ENCODE peak calls at places on chromosomes 2 and 18, in six cellular contexts. F is breast epithelium, Y is cardiac fibroblast, K is body of pancreas, Z is HepG2, G is upper lobe of right lung. D is an unnamed sample.
A peak's percentile ranks its signal among the peaks of the same experiment; 100 is the strongest.

GRCh38 chr2:165440367-165440766 is 29.1 kb upstream of the CSRNP3 start:
- DNase-seq in F (no peak), Y (peak; percentile 90), K (no peak), Z (no peak), G (no peak), D (no peak)

GRCh38 chr2:164287041-164287440 is 334.2 kb downstream of the GRB14 start:
- DNase-seq in F (no peak), Y (no peak), K (no peak), Z (no peak), G (no peak), D (no peak)

GRCh38 chr2:237861875-237862527 is 2.6 kb downstream of the RAMP1 start:
- DNase-seq in F (no peak), Y (no peak), K (no peak), Z (no peak), G (peak; percentile 9), D (no peak)

GRCh38 chr2:129006135-129006885 is 687.6 kb upstream of the HS6ST1 start:
- DNase-seq in F (no peak), Y (no peak), K (no peak), Z (no peak), G (no peak), D (no peak)

GRCh38 chr18:50218432-50219197 is 23.7 kb upstream of the MYO5B start:
- DNase-seq in F (no peak), Y (peak; percentile 37), K (peak; percentile 53), Z (peak; percentile 45), G (no peak), D (no peak)

GRCh38 chr2:239858179-239858578 is 167.0 kb downstream of the NDUFA10 start:
- DNase-seq in F (no peak), Y (peak; percentile 8), K (no peak), Z (no peak), G (no peak), D (no peak)

GRCh38 chr2:103161456-103162289 is 399.8 kb downstream of the TMEM182 start:
- DNase-seq in F (no peak), Y (peak; percentile 61), K (peak; percentile 26), Z (peak; percentile 62), G (no peak), D (no peak)

GRCh38 chr2:37982847-37983246 is 57.8 kb downstream of the RMDN2 start:
- DNase-seq in F (no peak), Y (no peak), K (no peak), Z (no peak), G (no peak), D (no peak)

GRCh38 chr2:19124135-19124534 is 234.3 kb downstream of the OSR1 start:
- DNase-seq in F (no peak), Y (peak; percentile 42), K (no peak), Z (no peak), G (no peak), D (peak; percentile 31)

GRCh38 chr2:218998414-218999002 is 5.3 kb upstream of the CRYBA2 start:
- DNase-seq in F (no peak), Y (no peak), K (no peak), Z (no peak), G (no peak), D (no peak)

GRCh38 chr2:218995561-218995960 is 2.3 kb upstream of the CRYBA2 start:
- DNase-seq in F (no peak), Y (no peak), K (no peak), Z (no peak), G (no peak), D (no peak)

GRCh38 chr2:218997730-218998129 is 4.5 kb upstream of the CRYBA2 start:
- DNase-seq in F (no peak), Y (no peak), K (no peak), Z (no peak), G (no peak), D (no peak)

GRCh38 chr2:218996937-218997336 is 3.7 kb upstream of the CRYBA2 start:
- DNase-seq in F (no peak), Y (no peak), K (peak; percentile 59), Z (no peak), G (no peak), D (no peak)

DNA sequence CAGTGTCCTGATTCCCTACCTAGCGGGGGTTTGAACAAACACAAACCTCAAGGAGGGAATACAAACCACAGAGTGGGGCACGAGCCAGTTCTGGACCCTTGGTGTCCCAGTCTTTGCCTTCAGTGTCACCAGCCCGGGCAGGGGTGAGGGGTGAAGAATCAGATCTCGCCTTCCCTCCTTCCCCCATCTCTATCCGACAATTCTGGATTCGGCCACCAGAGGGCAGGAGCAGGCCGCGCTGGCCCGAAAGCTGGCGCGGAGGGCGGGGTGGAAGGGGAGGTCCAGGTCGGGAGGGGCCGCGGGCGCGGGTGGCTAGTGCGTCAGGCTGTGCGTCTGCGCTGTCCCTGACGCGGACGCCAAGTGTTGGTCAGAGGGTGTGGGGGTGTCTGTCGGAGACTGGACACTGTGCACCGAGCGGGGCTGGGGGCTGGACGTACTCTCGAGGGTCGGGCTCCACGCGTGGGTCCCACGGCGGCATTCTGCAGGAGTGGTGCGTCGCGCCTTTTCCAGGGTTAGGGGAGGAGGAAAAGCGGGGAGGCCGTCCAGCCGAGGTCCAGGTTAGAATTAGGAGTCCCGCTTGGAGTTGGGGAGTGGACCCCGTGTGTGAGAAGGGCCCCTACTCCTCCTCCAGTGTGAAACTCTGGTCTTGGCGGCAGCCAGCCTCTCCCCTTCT is 2.9 kb upstream of the CRYBA2 start:
- DNase-seq in F (peak; percentile 90), Y (peak; percentile 86), K (peak; percentile 96), Z (peak; percentile 58), G (peak; percentile 94), D (peak; percentile 84)
- H3K4me3 ChIP-seq in F (peak overlapping the region; percentile 67), Y (peak overlapping the region; percentile 49), K (no peak overlapping the region), Z (peak overlapping the region; percentile 64), G (peak overlapping the region; percentile 44), D (no peak overlapping the region)

GRCh38 chr2:207143131-207143473 is 22.6 kb downstream of the KLF7 start:
- DNase-seq in F (no peak), Y (no peak), K (no peak), Z (no peak), G (no peak), D (no peak)
- H3K4me3 ChIP-seq in F (peak overlapping the region; percentile 48), Y (peak overlapping the region; percentile 27), K (no peak overlapping the region), Z (no peak overlapping the region), G (peak overlapping the region; percentile 12), D (peak overlapping the region; percentile 15)

GRCh38 chr2:234290196-234290595 is 206.7 kb downstream of the ARL4C start:
- DNase-seq in F (no peak), Y (no peak), K (no peak), Z (no peak), G (no peak), D (no peak)
- H3K4me3 ChIP-seq in F (no peak overlapping the region), Y (no peak overlapping the region), K (no peak overlapping the region), Z (no peak overlapping the region), G (no peak overlapping the region), D (no peak overlapping the region)

DNA sequence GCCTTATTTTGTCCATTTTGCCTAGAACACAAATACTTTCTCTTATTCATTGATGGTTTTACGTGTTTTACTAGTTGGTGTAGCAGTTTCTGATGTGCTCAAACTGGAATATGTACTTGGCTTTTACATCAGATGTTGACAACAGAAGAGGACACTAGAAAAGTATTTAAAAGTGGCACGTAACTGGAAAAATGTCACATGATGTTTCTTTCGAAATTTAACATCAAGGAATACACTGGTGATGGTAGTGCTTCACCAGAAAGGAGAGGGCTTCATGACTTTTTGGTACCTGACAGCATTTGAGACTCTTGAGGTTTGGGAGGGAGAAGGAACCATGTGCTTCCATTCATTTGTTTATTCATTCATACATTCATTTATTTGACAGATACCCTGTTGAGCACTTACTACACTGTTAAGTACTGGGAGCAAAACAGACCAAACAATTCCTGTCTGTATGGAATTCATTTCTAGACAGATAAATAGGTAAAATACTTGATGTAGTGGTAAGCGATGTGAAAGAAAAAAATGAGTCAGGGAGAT is 1.5 kb downstream of the GIGYF2 start:
- DNase-seq in F (no peak), Y (peak; percentile 9), K (no peak), Z (no peak), G (no peak), D (no peak)
- H3K4me3 ChIP-seq in F (peak overlapping the region; percentile 88), Y (peak overlapping the region; percentile 80), K (peak overlapping the region; percentile 98), Z (peak overlapping the region; percentile 97), G (peak overlapping the region; percentile 99), D (peak overlapping the region; percentile 90)

GRCh38 chr2:225428360-225428759 is 28.9 kb downstream of the NYAP2 start:
- DNase-seq in F (no peak), Y (no peak), K (no peak), Z (no peak), G (no peak), D (no peak)

GRCh38 chr2:225431387-225431786 is 31.9 kb downstream of the NYAP2 start:
- DNase-seq in F (no peak), Y (no peak), K (no peak), Z (no peak), G (no peak), D (no peak)

GRCh38 chr2:225434014-225434413 is 34.5 kb downstream of the NYAP2 start:
- DNase-seq in F (no peak), Y (no peak), K (no peak), Z (no peak), G (no peak), D (no peak)

GRCh38 chr2:225429718-225430117 is 30.2 kb downstream of the NYAP2 start:
- DNase-seq in F (no peak), Y (peak; percentile 4), K (peak; percentile 53), Z (no peak), G (no peak), D (no peak)
- H3K4me3 ChIP-seq in F (no peak overlapping the region), Y (no peak overlapping the region), K (no peak overlapping the region), Z (no peak overlapping the region), G (no peak overlapping the region), D (no peak overlapping the region)

DNA sequence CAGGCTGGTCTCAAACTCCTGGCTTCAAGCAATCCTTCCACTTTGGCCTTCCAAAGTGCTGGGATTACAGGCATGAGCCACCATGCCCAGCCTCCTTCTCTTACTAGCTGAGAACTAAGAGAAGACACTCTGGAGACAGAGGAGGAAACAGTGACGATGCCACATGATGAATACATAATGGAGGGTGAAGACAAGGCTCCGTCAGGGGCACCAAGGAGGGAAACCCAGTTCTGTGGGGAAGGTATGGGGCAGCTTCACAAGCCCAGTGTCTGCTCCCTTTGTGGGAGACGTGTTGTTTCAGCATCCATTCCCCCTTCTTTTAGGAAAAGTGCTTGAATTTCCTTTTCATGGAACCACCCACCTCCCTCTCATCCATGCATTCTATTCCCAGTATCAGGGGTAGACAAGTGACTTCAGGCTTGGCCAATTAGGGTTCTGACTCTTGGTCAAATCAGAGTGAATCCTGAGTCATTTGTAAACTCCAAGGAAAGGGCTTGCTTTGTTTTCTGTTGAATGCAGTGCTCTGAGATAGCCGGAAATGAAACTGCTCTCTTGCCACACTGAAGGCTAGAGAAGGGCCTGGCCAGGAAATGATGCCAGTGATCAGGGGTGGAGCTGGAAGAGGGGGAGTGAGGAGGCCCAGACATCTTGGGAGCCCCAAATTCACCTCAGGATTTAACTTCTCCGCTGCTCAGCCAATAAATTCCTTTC is 23.7 kb downstream of the TMEM127 start:
- DNase-seq in F (no peak), Y (peak; percentile 86), K (no peak), Z (no peak), G (no peak), D (peak; percentile 74)
- H3K4me3 ChIP-seq in F (no peak overlapping the region), Y (no peak overlapping the region), K (no peak overlapping the region), Z (no peak overlapping the region), G (peak overlapping the region; percentile 1), D (no peak overlapping the region)

GRCh38 chr2:65040414-65041261 is 15.6 kb upstream of the CEP68 start:
- DNase-seq in F (peak; percentile 88), Y (peak; percentile 91), K (peak; percentile 88), Z (peak; percentile 83), G (peak; percentile 86), D (peak; percentile 68)
- H3K4me3 ChIP-seq in F (peak overlapping the region; percentile 45), Y (no peak overlapping the region), K (no peak overlapping the region), Z (no peak overlapping the region), G (peak overlapping the region; percentile 20), D (no peak overlapping the region)

GRCh38 chr18:22639026-22639463 is 221.3 kb upstream of the CTAGE1 start:
- DNase-seq in F (no peak), Y (peak; percentile 88), K (no peak), Z (no peak), G (no peak), D (no peak)
- H3K4me3 ChIP-seq in F (no peak overlapping the region), Y (no peak overlapping the region), K (no peak overlapping the region), Z (no peak overlapping the region), G (no peak overlapping the region), D (no peak overlapping the region)

D was measured in SJSA1.